ENCODE peak calls at places on chromosomes 7 and 10, in six cellular contexts. N is transverse colon; A is psoas muscle; E is fibroblast of lung; K is astrocyte; F is CD4-positive, CD25-positive, alpha-beta regulatory T cell. L is an unnamed sample. For H3K27me3, the result is how much of the 10 kb centered on the place peaks cover.

GRCh38 chr7:158881731-158882130 is 25.4 kb downstream of the DYNC2I1 start:
- DNase-seq in N (no peak), A (no peak), E (no peak), K (no peak), F (no peak), L (no peak)

GRCh38 chr10:10599994-10600393 is 417.7 kb upstream of the CELF2 start:
- DNase-seq in N (no peak), A (no peak), E (no peak), K (no peak), F (no peak), L (no peak)

GRCh38 chr10:88687853-88688467 is 18.1 kb upstream of the LIPK start:
- DNase-seq in N (no peak), A (no peak), E (peak), K (no peak), F (peak), L (no peak)

GRCh38 chr10:63758080-63758479 is 236.9 kb downstream of the REEP3 start:
- DNase-seq in N (no peak), A (no peak), E (peak), K (peak), F (no peak), L (peak)

GRCh38 chr10:13382759-13383753 is 35.0 kb upstream of the SEPHS1 start:
- DNase-seq in N (peak), A (no peak), E (no peak), K (no peak), F (no peak), L (no peak)

GRCh38 chr7:40977533-40977932 is 725.4 kb downstream of the INHBA start:
- DNase-seq in N (no peak), A (no peak), E (no peak), K (no peak), F (no peak), L (no peak)

GRCh38 chr10:20709708-20710107 is 187.4 kb downstream of the NEBL start:
- DNase-seq in N (no peak), A (no peak), E (no peak), K (no peak), F (no peak), L (no peak)

GRCh38 chr10:121544301-121544869 is 53.9 kb downstream of the FGFR2 start:
- DNase-seq in N (no peak), A (no peak), E (no peak), K (no peak), F (no peak), L (no peak)

GRCh38 chr10:60434418-60435046 is 44.9 kb upstream of the ANK3 start:
- DNase-seq in N (peak), A (no peak), E (peak), K (no peak), F (no peak), L (peak)

GRCh38 chr7:158495780-158496179 is 91.8 kb downstream of the PTPRN2 start:
- DNase-seq in N (peak), A (no peak), E (no peak), K (no peak), F (no peak), L (no peak)

GRCh38 chr7:155913311-155913710 is 101.0 kb upstream of the SHH start:
- DNase-seq in N (no peak), A (no peak), E (peak), K (no peak), F (no peak), L (no peak)

GRCh38 chr10:29646238-29646902 is 11.6 kb upstream of the SVIL start:
- DNase-seq in N (no peak), A (no peak), E (peak), K (peak), F (no peak), L (peak)

GRCh38 chr10:17009228-17009700 is 120.3 kb downstream of the CUBN start:
- DNase-seq in N (no peak), A (no peak), E (peak), K (peak), F (no peak), L (no peak)

GRCh38 chr10:88659725-88660592 is 4.3 kb upstream of the LIPF start:
- DNase-seq in N (no peak), A (no peak), E (peak), K (peak), F (no peak), L (no peak)

GRCh38 chr7:77548222-77548621 is 11.1 kb downstream of the PTPN12 start:
- DNase-seq in N (no peak), A (no peak), E (no peak), K (no peak), F (no peak), L (no peak)

GRCh38 chr7:119377-120163 is 72.8 kb upstream of the FAM20C start:
- DNase-seq in N (peak), A (no peak), E (peak), K (no peak), F (no peak), L (peak)

GRCh38 chr10:6349846-6350245 is 147.1 kb downstream of the PFKFB3 start:
- DNase-seq in N (no peak), A (no peak), E (no peak), K (no peak), F (no peak), L (no peak)

GRCh38 chr10:42996588-42996987 is 80.3 kb upstream of the RET start:
- DNase-seq in N (no peak), A (no peak), E (no peak), K (no peak), F (no peak), L (no peak)

GRCh38 chr10:120887482-120887881 is 36.3 kb downstream of the WDR11 start:
- DNase-seq in N (no peak), A (no peak), E (no peak), K (no peak), F (no peak), L (no peak)

GRCh38 chr7:94679341-94679740 is 23.4 kb upstream of the SGCE start:
- DNase-seq in N (no peak), A (no peak), E (peak), K (peak), F (no peak), L (no peak)

GRCh38 chr10:43105119-43105792 is 28.4 kb downstream of the RET start:
- DNase-seq in N (peak), A (peak), E (peak), K (peak), F (peak), L (peak)

GRCh38 chr10:99850767-99851127 is 68.3 kb downstream of the ABCC2 start:
- DNase-seq in N (no peak), A (no peak), E (no peak), K (no peak), F (no peak), L (no peak)
- H3K27ac ChIP-seq in N (no peak), A (no peak), E (no peak), K (no peak), F (no peak), L (no peak)

GRCh38 chr7:19119372-19119771 is 1.9 kb upstream of the TWIST1 start:
- DNase-seq in N (no peak), A (no peak), E (no peak), K (no peak), F (no peak), L (no peak)
- H3K27me3 ChIP-seq in N (half or more), A (under half), E (under half), K (under half), F (under half), L (under half)

GRCh38 chr7:128112018-128112780 is 81.0 kb upstream of the LRRC4 start:
- DNase-seq in N (no peak), A (no peak), E (no peak), K (no peak), F (no peak), L (no peak)

GRCh38 chr7:128110641-128111365 is 79.6 kb upstream of the LRRC4 start:
- DNase-seq in N (no peak), A (no peak), E (no peak), K (no peak), F (no peak), L (no peak)

GRCh38 chr7:128108129-128108528 is 76.9 kb upstream of the LRRC4 start:
- DNase-seq in N (no peak), A (no peak), E (no peak), K (no peak), F (no peak), L (no peak)

GRCh38 chr7:128106840-128107239 is 75.6 kb upstream of the LRRC4 start:
- DNase-seq in N (no peak), A (no peak), E (no peak), K (no peak), F (no peak), L (no peak)

GRCh38 chr7:128108641-128109423 is 77.6 kb upstream of the LRRC4 start:
- DNase-seq in N (no peak), A (no peak), E (no peak), K (no peak), F (peak), L (no peak)
- H3K27ac ChIP-seq in N (peak), A (no peak), E (no peak), K (no peak), F (peak), L (no peak)

GRCh38 chr7:1341995-1342645 is 109.4 kb downstream of the UNCX start:
- DNase-seq in N (no peak), A (peak), E (no peak), K (no peak), F (no peak), L (no peak)
- H3K27me3 ChIP-seq in N (under half), A (under half), E (under half), K (under half), F (under half), L (under half)

DNA sequence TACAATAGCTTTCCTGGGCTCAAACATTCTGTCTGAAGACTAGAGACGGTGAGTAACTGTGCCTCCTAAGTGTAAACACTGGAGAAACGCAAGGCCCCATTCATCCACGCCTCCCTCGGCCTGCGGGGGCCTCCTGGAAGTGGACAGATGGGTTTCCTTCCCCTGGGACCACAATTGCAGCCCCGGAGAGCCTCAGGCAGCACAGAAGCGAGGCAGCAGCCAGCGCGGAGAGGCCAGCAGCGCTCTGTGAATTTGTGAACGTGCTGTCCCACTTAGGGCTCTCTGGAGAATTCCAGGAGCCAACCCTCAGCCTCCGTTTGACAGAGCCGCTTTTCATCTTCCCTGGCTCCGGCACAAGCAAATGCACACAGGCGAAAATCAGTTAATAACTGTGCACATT is 23.2 kb upstream of the CALN1 start:
- DNase-seq in N (no peak), A (peak), E (no peak), K (no peak), F (no peak), L (no peak)
- H3K27ac ChIP-seq in N (no peak), A (no peak), E (no peak), K (no peak), F (no peak), L (no peak)

GRCh38 chr10:119364941-119365340 is 157.6 kb downstream of the GRK5 start:
- DNase-seq in N (no peak), A (no peak), E (peak), K (peak), F (no peak), L (no peak)

GRCh38 chr10:119360181-119360921 is 153.0 kb downstream of the GRK5 start:
- DNase-seq in N (no peak), A (peak), E (no peak), K (no peak), F (peak), L (no peak)

GRCh38 chr10:119359025-119359424 is 151.7 kb downstream of the GRK5 start:
- DNase-seq in N (no peak), A (no peak), E (no peak), K (no peak), F (no peak), L (no peak)

GRCh38 chr10:119361037-119361436 is 153.7 kb downstream of the GRK5 start:
- DNase-seq in N (no peak), A (no peak), E (no peak), K (no peak), F (no peak), L (no peak)

GRCh38 chr10:119362122-119362521 is 154.8 kb downstream of the GRK5 start:
- DNase-seq in N (no peak), A (no peak), E (no peak), K (no peak), F (no peak), L (no peak)
- H3K27me3 ChIP-seq in N (under half), A (under half), E (under half), K (under half), F (under half), L (under half)

GRCh38 chr7:55075464-55075971 is 56.7 kb downstream of the EGFR start:
- DNase-seq in N (peak), A (peak), E (no peak), K (no peak), F (no peak), L (no peak)
- H3K27ac ChIP-seq in N (peak), A (peak), E (peak), K (peak), F (no peak), L (peak)

GRCh38 chr7:97735075-97735474 is 3.2 kb downstream of the TAC1 start:
- DNase-seq in N (no peak), A (no peak), E (no peak), K (no peak), F (no peak), L (no peak)
- H3K27me3 ChIP-seq in N (half or more), A (under half), E (under half), K (under half), F (under half), L (under half)